ENCODE peak calls at places on chromosome 21, in nine cellular contexts. Y is right cardiac atrium; Q is ovary; R is fibroblast of the aortic adventitia; K is tibial nerve; Z is esophagus muscularis mucosa; J is right lobe of liver; D is fibroblast of pulmonary artery; B is CD4-positive, CD25-positive, alpha-beta regulatory T cell. A is an unnamed sample.

GRCh38 chr21:39674794-39675193 is 62.1 kb downstream of the B3GALT5 start:
- DNase-seq in Y (no peak), Z (no peak), Q (no peak), J (no peak), D (no peak), B (no peak), K (no peak), R (no peak), A (no peak)

GRCh38 chr21:29164330-29164942 is 34.0 kb downstream of the MAP3K7CL start:
- DNase-seq in D (peak), J (no peak), Z (no peak), K (no peak), R (peak), Y (no peak), Q (no peak), B (no peak), A (peak)

GRCh38 chr21:43574741-43575465 is 84.4 kb downstream of the HSF2BP start:
- DNase-seq in B (no peak), Y (peak), J (peak), Q (peak), D (no peak), K (no peak), Z (no peak), R (no peak), A (peak)

GRCh38 chr21:16176570-16176969 is 446.8 kb downstream of the USP25 start:
- DNase-seq in J (no peak), B (no peak), Y (no peak), R (peak), D (no peak), Z (no peak), Q (peak), K (no peak), A (no peak)

GRCh38 chr21:34112316-34113033 is 39.1 kb downstream of the MRPS6 start:
- DNase-seq in Z (no peak), Q (no peak), K (no peak), B (no peak), Y (no peak), R (no peak), J (no peak), D (no peak), A (no peak)

GRCh38 chr21:42547001-42547905 is 33.6 kb downstream of the SLC37A1 start:
- DNase-seq in Y (no peak), D (no peak), R (no peak), J (no peak), Q (no peak), Z (no peak), K (no peak), B (no peak), A (no peak)

GRCh38 chr21:41659791-41660560 is 106.9 kb downstream of the RIPK4 start:
- DNase-seq in Q (no peak), Z (no peak), Y (peak), K (peak), B (no peak), D (peak), J (peak), R (peak), A (no peak)

GRCh38 chr21:42850866-42851391 is 28.4 kb downstream of the WDR4 start:
- DNase-seq in K (no peak), Y (no peak), B (no peak), R (no peak), Q (no peak), D (peak), J (no peak), Z (no peak), A (peak)

GRCh38 chr21:15066231-15066577 is 1.4 kb upstream of the NRIP1 start:
- DNase-seq in Y (no peak), R (peak), J (no peak), Z (no peak), Q (no peak), D (no peak), K (no peak), B (no peak), A (no peak)

GRCh38 chr21:29546071-29546470 is 247.3 kb downstream of the BACH1 start:
- DNase-seq in Q (no peak), B (no peak), K (no peak), J (no peak), Y (no peak), R (no peak), Z (no peak), D (peak), A (no peak)

GRCh38 chr21:42855143-42855936 is 24.0 kb downstream of the WDR4 start:
- DNase-seq in Y (no peak), J (no peak), Q (no peak), Z (no peak), B (no peak), D (no peak), K (no peak), R (no peak), A (no peak)

GRCh38 chr21:44436958-44437357 is 18.4 kb upstream of the LRRC3 start:
- DNase-seq in R (no peak), Q (no peak), B (no peak), Z (no peak), J (peak), K (no peak), Y (peak), D (no peak), A (no peak)

GRCh38 chr21:33011462-33011861 is 14.3 kb upstream of the OLIG2 start:
- DNase-seq in Y (no peak), J (no peak), K (peak), R (peak), Q (no peak), D (peak), B (no peak), Z (no peak), A (no peak)

GRCh38 chr21:32334980-32335471 is 36.4 kb downstream of the MRAP start:
- DNase-seq in K (no peak), Z (no peak), Q (no peak), B (no peak), R (no peak), D (no peak), Y (no peak), J (no peak), A (no peak)

GRCh38 chr21:41396452-41397107 is 29.5 kb upstream of the MX1 start:
- DNase-seq in D (peak), J (no peak), Y (peak), R (no peak), Q (no peak), Z (no peak), B (no peak), K (no peak), A (peak)

GRCh38 chr21:26153758-26154157 is 16.8 kb downstream of the APP start:
- DNase-seq in R (peak), Y (no peak), K (no peak), Z (no peak), Q (no peak), B (no peak), J (no peak), D (no peak), A (no peak)

GRCh38 chr21:42631142-42631541 is 22.3 kb upstream of the PDE9A start:
- DNase-seq in R (no peak), D (no peak), K (no peak), Y (no peak), Q (no peak), J (no peak), Z (no peak), B (no peak), A (no peak)

GRCh38 chr21:41283211-41283818 is 33.3 kb upstream of the FAM3B start:
- DNase-seq in R (peak), J (no peak), B (peak), Z (peak), Q (no peak), D (peak), Y (no peak), K (peak), A (peak)

GRCh38 chr21:42006765-42007164 is 3.4 kb downstream of the ZBTB21 start:
- DNase-seq in R (no peak), D (no peak), J (no peak), Y (no peak), B (no peak), Z (peak), Q (no peak), K (no peak), A (no peak)

GRCh38 chr21:42746593-42747266 is 93.3 kb downstream of the PDE9A start:
- DNase-seq in Z (no peak), D (no peak), Y (peak), B (no peak), K (no peak), J (peak), Q (no peak), R (no peak), A (peak)

GRCh38 chr21:45555557-45556301 is 13.5 kb upstream of the SLC19A1 start:
- DNase-seq in R (peak), J (peak), Y (peak), Q (peak), D (peak), Z (no peak), K (no peak), B (peak), A (no peak)

GRCh38 chr21:45558044-45558721 is 15.9 kb upstream of the SLC19A1 start:
- DNase-seq in J (no peak), D (no peak), K (no peak), B (no peak), R (no peak), Q (no peak), Z (no peak), Y (no peak), A (no peak)

GRCh38 chr21:45556302-45556644 is 14.0 kb upstream of the SLC19A1 start:
- DNase-seq in Q (no peak), D (no peak), R (no peak), Z (no peak), Y (no peak), K (no peak), J (no peak), B (no peak), A (no peak)

GRCh38 chr21:45557611-45558043 is 15.4 kb upstream of the SLC19A1 start:
- DNase-seq in J (no peak), Q (no peak), Z (no peak), K (no peak), D (no peak), R (no peak), B (no peak), Y (no peak), A (no peak)

DNA sequence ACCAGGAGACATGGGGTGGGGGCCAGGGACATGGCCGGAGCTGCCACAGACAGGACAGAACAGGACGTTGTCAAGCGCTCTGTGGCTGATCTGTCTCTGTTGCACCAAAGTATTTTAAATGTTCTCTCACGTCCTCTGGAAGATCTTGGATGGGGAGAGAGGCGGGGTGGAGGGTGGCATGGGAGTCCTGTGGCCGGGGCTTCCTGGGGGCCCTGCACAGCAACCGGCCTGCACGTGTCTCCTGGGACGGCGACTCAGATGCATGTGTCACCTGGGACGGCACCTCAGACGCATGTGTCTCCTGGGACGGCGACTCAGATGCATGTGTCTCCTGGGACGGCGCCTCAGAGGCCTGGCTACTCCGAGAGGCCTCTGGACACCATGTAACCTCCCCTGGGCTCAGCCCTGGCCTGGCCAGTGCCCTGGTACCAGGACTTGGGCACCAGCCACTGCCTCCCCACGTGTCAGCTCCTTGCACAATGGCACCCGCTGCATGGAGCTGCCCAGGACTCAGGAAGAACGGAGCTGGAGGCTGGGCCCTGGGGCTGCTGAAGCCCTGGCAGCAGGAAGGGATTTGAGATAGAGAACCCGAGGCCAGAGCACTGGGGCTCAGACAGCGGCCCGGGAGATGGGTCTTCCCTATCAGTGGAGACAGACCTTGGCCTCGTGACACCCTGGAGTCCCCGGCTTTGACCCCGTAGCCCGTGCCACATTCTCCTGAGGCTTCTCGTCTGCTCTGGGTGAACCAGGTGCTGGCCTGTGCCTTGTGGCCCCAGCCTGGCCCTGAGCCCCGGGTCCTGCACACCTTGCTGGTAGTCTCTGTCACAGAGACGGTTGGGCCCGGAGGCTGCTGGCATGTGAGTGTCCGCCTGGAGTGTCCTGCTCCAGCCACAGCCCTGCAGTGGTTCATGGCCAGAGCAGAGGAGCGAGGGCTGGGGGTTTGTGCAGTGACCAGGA is 14.7 kb upstream of the SLC19A1 start:
- DNase-seq in Y (peak), R (peak), D (no peak), Q (no peak), B (no peak), Z (no peak), K (no peak), J (peak), A (no peak)
- H3K4me3 ChIP-seq in Y (no peak), R (no peak), D (no peak), Q (no peak), B (no peak), Z (no peak), K (no peak), J (peak), A (no peak)

GRCh38 chr21:36428789-36429671 is 43.8 kb downstream of the CHAF1B start:
- DNase-seq in K (no peak), D (no peak), Y (no peak), J (no peak), B (no peak), Q (no peak), R (no peak), Z (no peak), A (no peak)

GRCh38 chr21:36429672-36430546 is 44.7 kb downstream of the CHAF1B start:
- DNase-seq in D (peak), B (peak), Z (no peak), K (peak), R (peak), Q (peak), Y (peak), J (peak), A (peak)

GRCh38 chr21:36431252-36431651 is 46.1 kb downstream of the CHAF1B start:
- DNase-seq in J (no peak), K (no peak), R (no peak), B (no peak), Z (no peak), D (no peak), Q (no peak), Y (no peak), A (no peak)

GRCh38 chr21:36433011-36433709 is 46.8 kb downstream of the CLDN14 start:
- DNase-seq in K (no peak), Q (no peak), D (no peak), Y (no peak), B (no peak), J (no peak), Z (no peak), R (no peak), A (no peak)

DNA sequence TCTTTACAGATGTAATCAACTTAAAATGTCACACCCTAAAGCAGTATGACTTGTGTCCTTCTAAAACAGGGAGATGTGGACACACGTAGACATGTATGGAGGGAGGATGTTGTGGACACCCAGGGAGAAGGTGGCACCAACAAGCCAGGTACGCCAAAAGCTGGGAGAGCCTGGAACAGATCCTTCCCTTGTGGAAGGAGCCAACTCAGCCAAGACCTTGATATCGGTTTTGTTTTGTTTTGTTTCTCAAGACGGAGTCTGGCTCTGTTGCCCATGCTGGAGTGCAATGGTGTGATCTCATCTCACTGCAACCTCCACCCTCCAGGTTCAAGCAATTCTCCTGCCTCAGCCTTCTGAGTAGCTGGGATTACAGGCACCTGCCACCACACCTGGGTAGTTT is 45.6 kb downstream of the CHAF1B start:
- DNase-seq in K (no peak), Q (no peak), Z (no peak), R (peak), Y (no peak), J (no peak), B (no peak), D (peak), A (no peak)
- H3K4me3 ChIP-seq in K (peak), Q (no peak), Z (peak), R (peak), Y (no peak), J (no peak), B (no peak), D (peak), A (no peak)

GRCh38 chr21:38351961-38352521 is 95.2 kb downstream of the KCNJ15 start:
- DNase-seq in Z (no peak), Q (no peak), D (peak), R (peak), Y (no peak), K (no peak), B (no peak), J (no peak), A (no peak)
- H3K4me3 ChIP-seq in Z (no peak), Q (no peak), D (no peak), R (no peak), Y (no peak), K (no peak), B (no peak), J (no peak), A (no peak)

GRCh38 chr21:27570306-27570868 is 603.5 kb upstream of the ADAMTS5 start:
- DNase-seq in D (peak), K (peak), B (no peak), Y (peak), R (peak), Z (peak), Q (peak), J (no peak), A (no peak)
- H3K4me3 ChIP-seq in D (no peak), K (no peak), B (no peak), Y (no peak), R (no peak), Z (no peak), Q (no peak), J (no peak), A (no peak)

GRCh38 chr21:20998456-20998789 is 214 bp downstream of the NCAM2 start:
- DNase-seq in Z (no peak), J (no peak), K (no peak), R (no peak), Y (no peak), B (no peak), D (no peak), Q (no peak), A (no peak)

GRCh38 chr21:20997308-20997632 is 939 bp upstream of the NCAM2 start:
- DNase-seq in Q (no peak), Z (no peak), J (no peak), B (no peak), Y (peak), K (no peak), D (no peak), R (no peak), A (no peak)

GRCh38 chr21:20997633-20998455 is at the start of gene NCAM2:
- DNase-seq in R (peak), B (peak), Q (peak), Z (no peak), J (peak), K (peak), Y (peak), D (peak), A (peak)

GRCh38 chr21:20994790-20995189 is 3.4 kb upstream of the NCAM2 start:
- DNase-seq in B (no peak), Z (no peak), R (no peak), J (no peak), K (no peak), Q (no peak), Y (no peak), D (no peak), A (no peak)

GRCh38 chr21:20996421-20997307 is 1.5 kb upstream of the NCAM2 start:
- DNase-seq in Z (no peak), B (no peak), Q (no peak), K (no peak), Y (peak), D (peak), J (no peak), R (no peak), A (no peak)
- H3K4me3 ChIP-seq in Z (peak), B (no peak), Q (peak), K (peak), Y (peak), D (peak), J (peak), R (no peak), A (peak)